ENCODE peak calls at places on chromosome 12, in seven cellular contexts. One of them, this sample, is unnamed. For H3K9me3, the result is how much of the 10 kb centered on the place peaks cover.

GRCh38 chr12:43965899-43966298 is 130.0 kb downstream of the TMEM117 start:
- DNase-seq in IMR-90: no peak
- DNase-seq in Panc1: no peak
- DNase-seq in NT2/D1: no peak
- DNase-seq in tibial artery: no peak
- DNase-seq in stomach: no peak
- DNase-seq in osteoblast: no peak
- DNase-seq in this sample: no peak

GRCh38 chr12:101459642-101460346 is 15.3 kb upstream of the SPIC start:
- DNase-seq in IMR-90: peak
- DNase-seq in Panc1: peak
- DNase-seq in NT2/D1: no peak
- DNase-seq in tibial artery: peak
- DNase-seq in stomach: peak
- DNase-seq in osteoblast: no peak
- DNase-seq in this sample: no peak

GRCh38 chr12:15209782-15210181 is 11.4 kb downstream of the RERG start:
- DNase-seq in IMR-90: peak
- DNase-seq in Panc1: no peak
- DNase-seq in NT2/D1: no peak
- DNase-seq in tibial artery: no peak
- DNase-seq in stomach: no peak
- DNase-seq in osteoblast: peak
- DNase-seq in this sample: no peak

GRCh38 chr12:91819132-91819447 is 326.6 kb downstream of the BTG1 start:
- DNase-seq in IMR-90: no peak
- DNase-seq in Panc1: no peak
- DNase-seq in NT2/D1: no peak
- DNase-seq in tibial artery: peak
- DNase-seq in stomach: no peak
- DNase-seq in osteoblast: no peak
- DNase-seq in this sample: peak

GRCh38 chr12:118164798-118165486 is 29.0 kb downstream of the PEBP1 start:
- DNase-seq in IMR-90: peak
- DNase-seq in Panc1: no peak
- DNase-seq in NT2/D1: peak
- DNase-seq in tibial artery: no peak
- DNase-seq in stomach: no peak
- DNase-seq in osteoblast: peak
- DNase-seq in this sample: no peak

GRCh38 chr12:27999970-28000369 is 27.4 kb upstream of the PTHLH start:
- DNase-seq in IMR-90: peak
- DNase-seq in Panc1: no peak
- DNase-seq in NT2/D1: no peak
- DNase-seq in tibial artery: no peak
- DNase-seq in stomach: no peak
- DNase-seq in osteoblast: no peak
- DNase-seq in this sample: no peak

GRCh38 chr12:122197612-122197966 is 5.9 kb upstream of the B3GNT4 start:
- DNase-seq in IMR-90: peak
- DNase-seq in Panc1: no peak
- DNase-seq in NT2/D1: no peak
- DNase-seq in tibial artery: no peak
- DNase-seq in stomach: no peak
- DNase-seq in osteoblast: peak
- DNase-seq in this sample: no peak

GRCh38 chr12:14394317-14395058 is 29.0 kb downstream of the ATF7IP start:
- DNase-seq in IMR-90: peak
- DNase-seq in Panc1: peak
- DNase-seq in NT2/D1: peak
- DNase-seq in tibial artery: peak
- DNase-seq in stomach: peak
- DNase-seq in osteoblast: peak
- DNase-seq in this sample: no peak

GRCh38 chr12:128019996-128020544 is 246.9 kb upstream of the TMEM132C start:
- DNase-seq in IMR-90: no peak
- DNase-seq in Panc1: no peak
- DNase-seq in NT2/D1: no peak
- DNase-seq in tibial artery: no peak
- DNase-seq in stomach: no peak
- DNase-seq in osteoblast: no peak
- DNase-seq in this sample: no peak

GRCh38 chr12:31732926-31733548 is 4.2 kb upstream of the AMN1 start:
- DNase-seq in IMR-90: peak
- DNase-seq in Panc1: peak
- DNase-seq in NT2/D1: peak
- DNase-seq in tibial artery: no peak
- DNase-seq in stomach: no peak
- DNase-seq in osteoblast: peak
- DNase-seq in this sample: no peak

GRCh38 chr12:127238061-127238460 is 1028.9 kb upstream of the TMEM132C start:
- DNase-seq in IMR-90: no peak
- DNase-seq in Panc1: no peak
- DNase-seq in NT2/D1: no peak
- DNase-seq in tibial artery: no peak
- DNase-seq in stomach: no peak
- DNase-seq in osteoblast: peak
- DNase-seq in this sample: no peak

GRCh38 chr12:121753844-121754264 is 39.6 kb downstream of the RHOF start:
- DNase-seq in IMR-90: no peak
- DNase-seq in Panc1: no peak
- DNase-seq in NT2/D1: no peak
- DNase-seq in tibial artery: peak
- DNase-seq in stomach: peak
- DNase-seq in osteoblast: no peak
- DNase-seq in this sample: no peak

DNA sequence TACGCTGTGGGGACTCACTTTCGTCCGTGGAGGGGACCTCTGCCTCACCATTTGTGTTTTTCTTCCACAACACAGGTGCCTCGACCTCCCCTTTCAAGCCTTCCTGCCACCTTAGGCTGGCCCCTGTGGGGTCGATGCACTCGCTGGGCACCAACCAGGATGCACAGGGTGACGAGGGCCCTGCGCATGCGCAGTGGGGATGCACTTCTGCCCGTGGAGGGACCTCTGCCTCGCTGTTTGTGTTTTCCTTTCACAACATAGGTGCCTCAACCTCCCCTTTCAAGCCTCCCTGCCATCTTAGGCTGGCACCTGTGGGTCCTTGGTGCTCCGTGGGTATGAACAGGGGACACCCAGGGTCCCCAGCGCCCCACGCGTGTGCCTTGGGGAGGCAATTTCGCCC is 356.8 kb downstream of the ALG10 start:
- DNase-seq in IMR-90: no peak
- DNase-seq in Panc1: no peak
- DNase-seq in NT2/D1: no peak
- DNase-seq in tibial artery: no peak
- DNase-seq in stomach: no peak
- DNase-seq in osteoblast: no peak
- DNase-seq in this sample: no peak
- H3K9me3 ChIP-seq in IMR-90: under half
- H3K9me3 ChIP-seq in Panc1: under half
- H3K9me3 ChIP-seq in NT2/D1: under half
- H3K9me3 ChIP-seq in tibial artery: under half
- H3K9me3 ChIP-seq in stomach: under half
- H3K9me3 ChIP-seq in osteoblast: under half
- H3K9me3 ChIP-seq in this sample: under half

GRCh38 chr12:56061982-56062381 is 18.0 kb upstream of the ERBB3 start:
- DNase-seq in IMR-90: no peak
- DNase-seq in Panc1: no peak
- DNase-seq in NT2/D1: no peak
- DNase-seq in tibial artery: no peak
- DNase-seq in stomach: no peak
- DNase-seq in osteoblast: no peak
- DNase-seq in this sample: no peak
- H3K9me3 ChIP-seq in IMR-90: under half
- H3K9me3 ChIP-seq in Panc1: under half
- H3K9me3 ChIP-seq in NT2/D1: under half
- H3K9me3 ChIP-seq in tibial artery: under half
- H3K9me3 ChIP-seq in stomach: under half
- H3K9me3 ChIP-seq in osteoblast: under half
- H3K9me3 ChIP-seq in this sample: under half

DNA sequence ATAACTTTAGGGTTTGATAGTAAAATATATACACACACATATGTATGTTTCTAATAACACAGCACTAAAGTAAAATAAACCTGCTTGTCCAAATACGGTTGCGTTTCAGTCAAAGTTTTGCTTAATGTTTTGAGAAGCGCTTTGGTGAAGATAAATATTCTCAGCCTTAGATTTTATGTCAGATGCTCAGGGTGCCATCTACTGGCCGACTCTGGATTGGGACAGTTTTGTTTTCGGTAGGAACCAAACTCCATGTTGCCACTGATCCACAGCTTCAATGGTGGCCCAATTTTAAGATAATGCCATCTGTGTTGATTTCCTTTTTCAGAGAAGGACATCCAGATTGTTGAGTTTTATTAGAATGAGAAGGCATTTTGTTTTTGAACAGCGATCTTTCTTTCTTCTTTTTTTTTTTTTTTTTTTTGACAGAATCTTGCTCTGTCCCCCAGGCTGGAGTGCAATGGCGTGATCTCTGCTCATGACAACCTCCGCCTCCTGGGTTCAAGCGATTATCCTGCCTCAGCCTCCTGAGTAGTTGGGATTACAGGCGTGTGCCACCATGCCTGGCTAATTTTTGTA is 43.1 kb downstream of the LLPH start:
- DNase-seq in IMR-90: peak
- DNase-seq in Panc1: peak
- DNase-seq in NT2/D1: peak
- DNase-seq in tibial artery: peak
- DNase-seq in stomach: peak
- DNase-seq in osteoblast: peak
- DNase-seq in this sample: peak
- H3K9me3 ChIP-seq in IMR-90: under half
- H3K9me3 ChIP-seq in Panc1: under half
- H3K9me3 ChIP-seq in NT2/D1: under half
- H3K9me3 ChIP-seq in tibial artery: under half
- H3K9me3 ChIP-seq in stomach: under half
- H3K9me3 ChIP-seq in osteoblast: under half
- H3K9me3 ChIP-seq in this sample: under half

GRCh38 chr12:119307747-119308146 is 26.8 kb upstream of the CCDC60 start:
- DNase-seq in IMR-90: no peak
- DNase-seq in Panc1: no peak
- DNase-seq in NT2/D1: no peak
- DNase-seq in tibial artery: no peak
- DNase-seq in stomach: no peak
- DNase-seq in osteoblast: no peak
- DNase-seq in this sample: no peak

GRCh38 chr12:119311897-119312296 is 22.6 kb upstream of the CCDC60 start:
- DNase-seq in IMR-90: no peak
- DNase-seq in Panc1: no peak
- DNase-seq in NT2/D1: no peak
- DNase-seq in tibial artery: no peak
- DNase-seq in stomach: no peak
- DNase-seq in osteoblast: no peak
- DNase-seq in this sample: no peak

GRCh38 chr12:119314290-119314689 is 20.2 kb upstream of the CCDC60 start:
- DNase-seq in IMR-90: no peak
- DNase-seq in Panc1: no peak
- DNase-seq in NT2/D1: no peak
- DNase-seq in tibial artery: no peak
- DNase-seq in stomach: no peak
- DNase-seq in osteoblast: no peak
- DNase-seq in this sample: no peak

GRCh38 chr12:119308743-119309456 is 25.6 kb upstream of the CCDC60 start:
- DNase-seq in IMR-90: no peak
- DNase-seq in Panc1: no peak
- DNase-seq in NT2/D1: no peak
- DNase-seq in tibial artery: no peak
- DNase-seq in stomach: no peak
- DNase-seq in osteoblast: no peak
- DNase-seq in this sample: no peak

GRCh38 chr12:119312904-119313303 is 21.6 kb upstream of the CCDC60 start:
- DNase-seq in IMR-90: no peak
- DNase-seq in Panc1: no peak
- DNase-seq in NT2/D1: no peak
- DNase-seq in tibial artery: no peak
- DNase-seq in stomach: no peak
- DNase-seq in osteoblast: no peak
- DNase-seq in this sample: no peak
- H3K9me3 ChIP-seq in IMR-90: under half
- H3K9me3 ChIP-seq in Panc1: under half
- H3K9me3 ChIP-seq in NT2/D1: under half
- H3K9me3 ChIP-seq in tibial artery: under half
- H3K9me3 ChIP-seq in stomach: under half
- H3K9me3 ChIP-seq in osteoblast: under half
- H3K9me3 ChIP-seq in this sample: under half